ENCODE peak calls at places on chromosome 19, in five cellular contexts. S is IMR-90, D is osteoblast, V is tibial artery, P is HCT116. E is an unnamed sample.

GRCh38 chr19:11404588-11405258 is 14.4 kb downstream of the RGL3 start:
- DNase-seq in S (no peak), D (peak; percentile 68), V (no peak), P (no peak), E (no peak)

GRCh38 chr19:7199613-7200533 is 94.3 kb downstream of the INSR start:
- DNase-seq in S (peak; percentile 17), D (peak; percentile 45), V (no peak), P (peak; percentile 50), E (no peak)

GRCh38 chr19:55390461-55390880 is 4.7 kb downstream of the RPL28 start:
- DNase-seq in S (no peak), D (peak; percentile 59), V (no peak), P (no peak), E (no peak)

GRCh38 chr19:5299137-5299536 is 41.5 kb downstream of the PTPRS start:
- DNase-seq in S (no peak), D (peak; percentile 11), V (no peak), P (no peak), E (no peak)

GRCh38 chr19:55486971-55487883 is 1.0 kb upstream of the SSC5D start:
- DNase-seq in S (peak; percentile 97), D (peak; percentile 100), V (peak; percentile 88), P (no peak), E (no peak)

GRCh38 chr19:8403820-8404109 is 9.3 kb upstream of the MARCHF2 start:
- DNase-seq in S (no peak), D (no peak), V (no peak), P (no peak), E (no peak)

GRCh38 chr19:4018775-4019504 is 11.4 kb downstream of the PIAS4 start:
- DNase-seq in S (no peak), D (peak; percentile 86), V (peak; percentile 60), P (no peak), E (no peak)

GRCh38 chr19:16637535-16637934 is 9.5 kb upstream of the MED26 start:
- DNase-seq in S (peak; percentile 27), D (no peak), V (no peak), P (no peak), E (no peak)

GRCh38 chr19:45069056-45069455 is 7.2 kb downstream of the ZNF296 start:
- DNase-seq in S (no peak), D (peak; percentile 97), V (no peak), P (no peak), E (no peak)

GRCh38 chr19:20858218-20858617 is 64.8 kb upstream of the ZNF85 start:
- DNase-seq in S (no peak), D (no peak), V (no peak), P (no peak), E (no peak)

GRCh38 chr19:28960586-28960985 is 252.4 kb downstream of the UQCRFS1 start:
- DNase-seq in S (no peak), D (no peak), V (no peak), P (no peak), E (no peak)

GRCh38 chr19:54305141-54305540 is 7.8 kb downstream of the LILRA5 start:
- DNase-seq in S (no peak), D (no peak), V (no peak), P (no peak), E (no peak)

DNA sequence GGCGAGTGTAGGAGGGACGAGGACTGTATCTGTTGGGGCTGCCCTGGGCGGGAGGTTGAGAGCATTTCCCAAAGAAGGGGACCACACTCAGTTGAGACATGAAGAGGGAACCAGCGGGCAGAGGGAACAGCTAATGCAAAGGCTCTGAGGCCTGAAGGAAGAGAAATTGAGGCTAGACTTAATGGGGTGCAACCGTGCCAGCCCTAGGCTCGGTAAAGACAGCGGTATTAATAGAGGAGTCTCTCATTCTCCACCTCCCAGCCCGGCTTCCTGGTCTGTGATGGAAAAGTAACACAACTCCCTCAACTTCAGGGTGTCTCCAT is 1.2 kb downstream of the MPV17L2 start:
- DNase-seq in S (no peak), D (no peak), V (no peak), P (no peak), E (no peak)
- TF ChIP-seq CTCF in S (no peak), D (no peak), V (no peak), P (no peak), E (no peak)

GRCh38 chr19:35314031-35314430 is 15.0 kb upstream of the CD22 start:
- DNase-seq in S (no peak), D (peak; percentile 65), V (no peak), P (no peak), E (no peak)
- H3K27ac ChIP-seq in S (no peak overlapping the region), D (no peak overlapping the region), V (no peak overlapping the region), P (no peak overlapping the region), E (no peak overlapping the region)

DNA sequence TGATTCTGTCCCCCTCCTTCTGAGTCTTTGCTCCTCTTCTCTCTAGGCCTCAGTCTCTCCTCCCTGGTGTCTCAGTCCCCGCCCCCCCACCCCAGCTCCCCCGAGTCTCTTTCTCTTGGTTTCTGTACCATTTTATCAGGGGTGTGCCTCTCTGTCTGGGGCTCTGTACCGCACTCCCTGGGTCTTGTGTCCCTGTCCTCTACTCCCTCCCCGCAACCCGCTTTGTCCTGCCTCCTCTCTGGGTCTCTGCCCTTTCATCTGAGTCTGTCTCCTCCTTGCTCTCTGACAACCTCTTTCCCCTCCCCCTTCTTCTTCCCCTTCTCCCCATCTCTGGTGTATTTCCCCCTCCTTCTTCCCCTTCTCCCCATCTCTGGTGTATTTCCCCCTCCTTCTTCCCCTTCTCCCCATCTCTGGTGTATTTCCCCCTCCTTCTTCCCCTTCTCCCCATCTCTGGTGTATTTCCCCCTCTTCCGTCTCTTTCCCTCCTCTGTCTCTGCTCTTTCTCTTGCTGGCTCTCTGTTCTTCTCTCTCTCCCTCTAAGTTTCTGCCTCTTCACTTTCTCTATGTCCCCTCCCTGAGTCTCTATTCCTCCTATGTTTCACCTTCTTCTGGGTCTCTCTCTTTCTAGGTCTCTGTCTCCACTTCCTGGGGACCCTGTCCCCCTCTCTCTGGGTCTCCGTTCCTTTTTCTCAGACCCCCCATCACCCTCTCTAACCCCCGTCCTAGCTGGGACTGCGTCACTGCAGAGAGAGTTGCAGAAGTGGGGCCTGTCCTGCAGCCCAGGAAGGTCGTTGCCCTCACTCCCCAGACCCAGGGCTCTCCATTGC is 2.2 kb upstream of the KCNC3 start:
- DNase-seq in S (no peak), D (peak; percentile 73), V (no peak), P (no peak), E (no peak)
- H3K4me1 ChIP-seq in S (no peaks in the 10 kb centered on the region), D (peaks cover 9% of the 10 kb centered on the region), V (peaks cover 24% of the 10 kb centered on the region), P (peaks cover 30% of the 10 kb centered on the region), E (peaks cover 3% of the 10 kb centered on the region)

DNA sequence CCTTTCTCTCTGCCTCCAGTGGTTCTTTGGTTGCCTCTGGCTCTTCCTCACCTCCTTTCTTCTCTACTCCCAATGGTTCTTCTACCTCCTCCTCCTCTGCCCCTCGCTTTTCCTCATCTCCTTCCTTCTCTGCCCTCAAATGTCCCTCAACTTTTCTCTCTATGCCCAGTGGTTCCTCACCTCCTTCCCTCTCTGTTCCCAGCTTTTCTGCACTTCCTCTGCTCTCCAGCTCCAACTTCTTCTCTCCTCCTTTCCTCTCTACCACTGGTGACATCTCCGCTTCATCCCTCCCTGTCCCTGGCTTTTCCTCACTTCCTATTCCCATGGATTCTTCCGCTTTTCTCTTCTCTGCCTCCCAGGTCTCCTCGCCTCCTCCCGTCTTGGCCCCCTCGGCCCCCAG is 7.8 kb downstream of the PALM3 start:
- DNase-seq in S (no peak), D (peak; percentile 43), V (no peak), P (no peak), E (no peak)
- TF ChIP-seq CTCF in S (no peak), D (no peak), V (no peak), P (no peak), E (no peak)

GRCh38 chr19:43699506-43700367 is 16.1 kb upstream of the IRGC start:
- DNase-seq in S (peak; percentile 28), D (peak; percentile 56), V (no peak), P (no peak), E (no peak)
- H3K27ac ChIP-seq in S (peak overlapping the region; percentile 83), D (peak overlapping the region; percentile 75), V (peak overlapping the region; percentile 38), P (peak overlapping the region; percentile 53), E (peak overlapping the region; percentile 67)

GRCh38 chr19:35729763-35730162 is 12.0 kb downstream of the KMT2B start:
- DNase-seq in S (no peak), D (peak; percentile 82), V (no peak), P (no peak), E (no peak)

GRCh38 chr19:35727053-35727955 is 9.5 kb downstream of the KMT2B start:
- DNase-seq in S (no peak), D (peak; percentile 75), V (no peak), P (no peak), E (no peak)

GRCh38 chr19:35730326-35730725 is 11.9 kb downstream of the IGFLR1 start:
- DNase-seq in S (no peak), D (peak; percentile 71), V (no peak), P (no peak), E (no peak)

GRCh38 chr19:35727956-35728706 is 10.3 kb downstream of the KMT2B start:
- DNase-seq in S (no peak), D (peak; percentile 62), V (no peak), P (no peak), E (no peak)

DNA sequence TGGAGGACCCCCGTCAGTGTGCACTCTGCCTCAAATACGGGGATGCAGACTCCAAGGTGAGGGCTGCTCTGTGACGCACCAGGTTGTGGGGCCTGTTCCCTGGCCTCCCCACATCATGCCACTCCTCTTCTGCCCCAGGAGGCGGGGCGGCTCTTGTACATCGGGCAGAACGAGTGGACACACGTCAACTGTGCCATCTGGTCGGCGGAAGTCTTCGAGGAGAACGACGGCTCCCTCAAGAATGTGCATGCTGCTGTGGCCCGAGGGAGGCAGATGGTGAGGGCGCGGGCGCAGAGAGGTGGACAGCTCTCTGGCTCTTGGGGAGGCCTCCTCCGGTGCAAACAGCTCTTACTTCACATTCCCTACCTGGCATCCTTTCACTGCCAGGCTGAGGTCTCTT is 11.2 kb downstream of the KMT2B start:
- DNase-seq in S (no peak), D (peak; percentile 55), V (no peak), P (no peak), E (no peak)
- H3K4me1 ChIP-seq in S (no peaks in the 10 kb centered on the region), D (no peaks in the 10 kb centered on the region), V (no peaks in the 10 kb centered on the region), P (no peaks in the 10 kb centered on the region), E (no peaks in the 10 kb centered on the region)

DNA sequence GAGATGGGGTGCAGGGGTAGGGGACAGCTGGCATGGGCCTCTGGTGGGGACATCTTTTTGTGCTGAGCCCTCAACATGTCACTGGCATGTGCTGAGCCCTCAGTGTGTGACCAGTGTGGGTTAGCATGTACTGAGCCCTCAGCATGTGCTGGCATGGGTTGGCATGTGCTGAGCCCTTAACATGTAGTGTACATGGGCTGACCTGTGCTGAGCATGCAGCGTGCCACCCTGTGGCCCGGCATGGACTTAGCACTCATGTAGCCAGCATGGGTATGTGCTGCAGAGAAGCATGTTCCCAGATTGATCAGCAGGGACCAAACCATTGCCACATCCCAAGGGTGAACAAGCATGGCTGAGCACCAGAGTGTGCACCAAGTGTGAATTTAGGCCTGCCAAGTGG is 11.5 kb downstream of the HIPK4 start:
- DNase-seq in S (no peak), D (peak; percentile 60), V (no peak), P (no peak), E (no peak)
- TF ChIP-seq CTCF in S (no peak), D (no peak), V (no peak), P (no peak), E (no peak)

E was measured in lung.